ENCODE peak calls at places on chromosomes 13 and 19, in five cellular contexts. Q is NCI-H1092, U is activated gamma-delta T cell treated with Interleukin-2 at 50 U/mL for 16 hours, Y is OCI-LY7, T is activated T-cell treated with anti-CD3 and anti-CD28 coated beads for 1 hour. E is an unnamed sample.

GRCh38 chr19:7257148-7258041 is 36.8 kb downstream of the INSR start:
- DNase-seq in Q (no peak), T (no peak), Y (no peak), U (no peak), E (no peak)

GRCh38 chr19:19410553-19411550 is 5.4 kb downstream of the GATAD2A start:
- DNase-seq in T (no peak), Q (no peak), Y (no peak), U (no peak), E (no peak)

GRCh38 chr13:94329754-94330551 is 149.5 kb downstream of the DCT start:
- DNase-seq in Q (no peak), Y (no peak), U (no peak), T (no peak), E (no peak)

GRCh38 chr13:114049026-114049425 is 75.2 kb upstream of the C13orf46 start:
- DNase-seq in Q (no peak), Y (peak; percentile 48), T (peak; percentile 30), U (peak; percentile 28), E (no peak)

GRCh38 chr19:13621413-13621812 is 115.1 kb upstream of the CACNA1A start:
- DNase-seq in Y (peak; percentile 14), Q (no peak), U (no peak), T (no peak), E (peak; percentile 29)

GRCh38 chr13:87274209-87274819 is 396.9 kb upstream of the SLITRK5 start:
- DNase-seq in U (no peak), Y (peak; percentile 76), Q (peak; percentile 73), T (no peak), E (peak; percentile 65)

GRCh38 chr19:55777528-55777927 is 8.6 kb downstream of the RFPL4AL1 start:
- DNase-seq in Y (peak; percentile 68), U (no peak), T (no peak), Q (no peak), E (peak; percentile 6)

GRCh38 chr19:17209126-17210036 is 5.8 kb upstream of the USE1 start:
- DNase-seq in Q (no peak), Y (peak; percentile 93), U (no peak), T (no peak), E (peak; percentile 22)

GRCh38 chr19:43781630-43782310 is 997 bp upstream of the KCNN4 start:
- DNase-seq in U (no peak), Q (no peak), Y (peak; percentile 27), T (no peak), E (no peak)

GRCh38 chr19:31285744-31286143 is 63.5 kb downstream of the TSHZ3 start:
- DNase-seq in Q (no peak), Y (no peak), T (no peak), U (no peak), E (no peak)

GRCh38 chr19:729564-730381 is 21.0 kb downstream of the PALM start:
- DNase-seq in U (no peak), Q (no peak), T (no peak), Y (peak; percentile 28), E (no peak)

GRCh38 chr19:18635831-18636182 is 1.0 kb upstream of the KLHL26 start:
- DNase-seq in U (no peak), Y (no peak), T (no peak), Q (no peak), E (no peak)

GRCh38 chr19:5889288-5889971 is 14.2 kb downstream of the NDUFA11 start:
- DNase-seq in U (no peak), Y (no peak), T (no peak), Q (no peak), E (peak; percentile 33)

GRCh38 chr13:48142437-48142836 is 47.5 kb upstream of the MED4 start:
- DNase-seq in Q (no peak), U (no peak), Y (no peak), T (no peak), E (no peak)

GRCh38 chr13:114104626-114105350 is 27.6 kb downstream of the RASA3 start:
- DNase-seq in Y (no peak), T (no peak), U (no peak), Q (no peak), E (no peak)

GRCh38 chr19:39474139-39474620 is 6.5 kb upstream of the TIMM50 start:
- DNase-seq in T (peak; percentile 71), Y (peak; percentile 65), Q (no peak), U (peak; percentile 72), E (peak; percentile 73)

GRCh38 chr19:15701757-15702589 is 25.9 kb upstream of the OR10H2 start:
- DNase-seq in U (no peak), Q (no peak), T (no peak), Y (no peak), E (no peak)